ENCODE peak calls at places on chromosomes 13 and 19, in ten cellular contexts. A, D, G, K, C, U, Z, L, X and F are unnamed samples.

GRCh38 chr19:10763828-10764339 is 46.0 kb downstream of the DNM2 start:
- DNase-seq in L (no peak), D (no peak), U (peak), Z (no peak), C (no peak), A (no peak), X (no peak), G (no peak), K (no peak), F (no peak)

GRCh38 chr19:42468273-42468796 is 25.6 kb upstream of the CXCL17 start:
- DNase-seq in Z (no peak), C (peak), A (peak), L (no peak), U (no peak), X (peak), K (no peak), D (no peak), G (no peak), F (peak)

GRCh38 chr13:68272652-68273051 is 1042.5 kb upstream of the PCDH9 start:
- DNase-seq in A (no peak), C (no peak), D (no peak), X (no peak), K (no peak), G (no peak), Z (no peak), L (no peak), U (no peak), F (no peak)

GRCh38 chr13:45149964-45150363 is 29.7 kb downstream of the GTF2F2 start:
- DNase-seq in U (no peak), K (no peak), Z (no peak), X (no peak), G (no peak), A (no peak), D (no peak), L (no peak), C (no peak), F (no peak)

GRCh38 chr13:104592127-104592526 is 1525.9 kb upstream of the SLC10A2 start:
- DNase-seq in K (no peak), U (no peak), X (peak), Z (no peak), D (no peak), C (peak), A (no peak), G (no peak), L (no peak), F (peak)

GRCh38 chr13:70987043-70987442 is 878.8 kb upstream of the KLHL1 start:
- DNase-seq in D (no peak), K (no peak), C (no peak), A (no peak), Z (no peak), U (peak), L (no peak), X (no peak), G (no peak), F (no peak)

GRCh38 chr13:114264886-114265611 is 16.4 kb upstream of the UPF3A start:
- DNase-seq in X (peak), L (no peak), G (no peak), C (no peak), K (no peak), Z (no peak), D (no peak), U (no peak), A (no peak), F (peak)

GRCh38 chr19:14114854-14115253 is 2.7 kb downstream of the PRKACA start:
- DNase-seq in Z (peak), C (no peak), K (peak), X (no peak), D (no peak), G (peak), U (peak), L (no peak), A (peak), F (no peak)

GRCh38 chr19:3615524-3616135 is 9.0 kb upstream of the TBXA2R start:
- DNase-seq in X (no peak), D (no peak), Z (no peak), U (no peak), A (no peak), C (no peak), L (no peak), G (no peak), K (no peak), F (no peak)

GRCh38 chr13:56317839-56318238 is 822.9 kb upstream of the PRR20A start:
- DNase-seq in U (no peak), A (no peak), C (no peak), D (no peak), L (no peak), G (no peak), X (no peak), K (no peak), Z (peak), F (no peak)

GRCh38 chr13:113475280-113475679 is 15.2 kb downstream of the DCUN1D2 start:
- DNase-seq in G (no peak), L (no peak), U (no peak), X (no peak), D (no peak), K (no peak), Z (no peak), C (no peak), A (no peak), F (no peak)

GRCh38 chr13:31236211-31236786 is 36.5 kb downstream of the B3GLCT start:
- DNase-seq in X (peak), Z (peak), D (no peak), C (no peak), A (no peak), G (no peak), U (no peak), K (peak), L (no peak), F (peak)

GRCh38 chr19:37932985-37933953 is 26.3 kb downstream of the SIPA1L3 start:
- DNase-seq in G (no peak), A (peak), K (peak), Z (peak), D (no peak), C (no peak), U (no peak), L (no peak), X (peak), F (peak)

GRCh38 chr19:37933965-37934364 is 27.0 kb downstream of the SIPA1L3 start:
- DNase-seq in D (no peak), Z (no peak), C (no peak), U (no peak), G (no peak), L (no peak), X (peak), A (no peak), K (no peak), F (peak)

GRCh38 chr19:37930416-37930815 is 23.4 kb downstream of the SIPA1L3 start:
- DNase-seq in U (peak), K (no peak), X (peak), Z (no peak), A (no peak), L (no peak), C (no peak), G (peak), D (no peak), F (no peak)

GRCh38 chr19:37929512-37929911 is 22.5 kb downstream of the SIPA1L3 start:
- DNase-seq in L (no peak), X (no peak), K (no peak), Z (no peak), C (no peak), U (no peak), G (no peak), D (no peak), A (no peak), F (no peak)

GRCh38 chr19:37931941-37932655 is 25.1 kb downstream of the SIPA1L3 start:
- DNase-seq in Z (no peak), C (no peak), K (peak), X (peak), A (peak), D (peak), U (peak), G (peak), L (peak), F (peak)
- TF ChIP-seq CTCF in Z (no peak), C (no peak), K (no peak), X (no peak), A (no peak), D (no peak), U (no peak), G (no peak), L (no peak), F (peak)

GRCh38 chr13:21689097-21689496 is 18.2 kb downstream of the FGF9 start:
- DNase-seq in U (no peak), A (no peak), C (no peak), K (no peak), Z (no peak), G (no peak), D (no peak), L (no peak), X (no peak), F (no peak)
- H3K4me3 ChIP-seq in U (no peak), A (no peak), C (no peak), K (no peak), Z (no peak), G (no peak), D (no peak), L (no peak), X (no peak), F (no peak)

DNA sequence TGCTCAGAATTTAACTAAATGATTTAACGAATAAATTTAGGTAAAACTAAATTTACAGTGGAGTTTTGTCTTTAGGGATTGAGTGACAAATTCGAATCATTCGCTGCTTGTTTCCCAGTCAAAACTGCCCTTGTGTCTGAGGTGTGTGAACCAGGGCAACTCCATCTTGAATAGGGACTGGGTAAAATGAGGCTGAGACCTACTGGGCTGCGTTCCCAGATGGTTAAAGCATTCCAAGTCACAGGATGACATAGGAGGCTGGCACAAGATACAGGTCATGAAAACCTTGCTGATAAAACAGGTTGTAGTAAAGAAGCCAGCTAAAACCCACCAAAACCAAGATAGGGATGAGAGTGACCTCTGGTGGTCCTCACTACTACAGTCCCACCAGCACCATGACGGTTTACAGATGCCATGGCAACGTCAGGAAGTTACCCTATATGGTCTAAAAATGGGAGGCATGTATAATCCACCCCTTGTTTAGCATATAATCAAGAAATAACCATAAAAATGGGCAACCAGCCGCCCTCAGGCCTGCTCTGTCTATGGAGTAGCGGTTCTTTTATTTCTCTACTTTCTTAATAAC is 10.2 kb upstream of the ANKRD10 start:
- DNase-seq in L (no peak), U (no peak), C (no peak), K (no peak), G (no peak), Z (no peak), D (no peak), X (no peak), A (no peak), F (peak)
- TF ChIP-seq CTCF in L (no peak), U (peak), C (peak), K (peak), G (no peak), Z (peak), D (no peak), X (peak), A (no peak), F (peak)

DNA sequence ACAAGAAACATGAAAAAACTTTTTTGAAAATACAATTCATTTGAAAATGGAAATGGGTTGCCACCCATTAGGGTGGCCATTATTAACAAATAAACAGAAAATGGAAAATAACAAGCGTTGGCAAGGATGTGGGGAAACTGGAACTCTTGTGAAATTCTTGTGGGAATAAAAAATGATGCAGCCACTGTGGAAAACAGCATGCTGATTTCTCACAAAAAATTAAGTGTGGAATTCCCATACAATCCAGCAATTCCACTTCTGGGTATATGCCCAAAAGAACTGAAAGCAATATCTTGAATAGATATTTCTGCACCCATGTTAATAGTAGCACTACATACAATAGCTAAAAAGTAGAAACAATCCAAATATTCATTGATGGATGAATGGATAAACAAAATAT is 165.2 kb downstream of the DCLK1 start:
- DNase-seq in X (peak), L (no peak), A (no peak), Z (no peak), D (no peak), K (no peak), U (no peak), C (no peak), G (no peak), F (no peak)
- H3K4me3 ChIP-seq in X (no peak), L (no peak), A (no peak), Z (no peak), D (no peak), K (no peak), U (no peak), C (no peak), G (no peak), F (no peak)

GRCh38 chr13:24746618-24747247 is 17.2 kb upstream of the RNF17 start:
- DNase-seq in Z (no peak), U (no peak), K (peak), D (no peak), C (no peak), X (peak), G (no peak), A (no peak), L (no peak), F (peak)
- TF ChIP-seq CTCF in Z (no peak), U (no peak), K (peak), D (no peak), C (peak), X (no peak), G (no peak), A (no peak), L (no peak), F (no peak)

DNA sequence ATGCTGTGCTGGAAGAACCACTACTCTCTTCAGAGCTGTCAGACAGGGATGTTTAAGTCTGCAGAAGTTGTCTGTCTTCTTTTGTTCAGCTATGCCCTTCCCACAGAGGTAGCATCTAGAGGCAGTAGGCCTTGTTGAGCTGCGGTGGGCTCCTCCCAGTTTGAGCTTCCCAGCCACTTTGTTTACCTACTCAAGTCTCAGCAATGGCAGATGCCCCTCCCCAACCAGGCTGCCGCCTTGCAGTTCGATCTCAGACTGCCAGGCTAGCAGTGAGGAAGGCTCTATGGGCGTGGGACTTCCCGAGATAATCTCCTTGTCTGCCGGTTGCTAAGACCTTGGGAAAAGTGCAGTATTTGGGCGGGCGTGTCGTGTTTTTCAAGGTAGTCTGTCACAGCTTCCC is 42.1 kb upstream of the UQCRFS1 start:
- DNase-seq in A (no peak), G (no peak), L (no peak), U (no peak), C (no peak), K (no peak), X (no peak), Z (no peak), D (no peak), F (no peak)
- H3K4me3 ChIP-seq in A (no peak), G (no peak), L (no peak), U (no peak), C (no peak), K (no peak), X (no peak), Z (no peak), D (no peak), F (no peak)

GRCh38 chr13:26183416-26183815 is 38.7 kb downstream of the RNF6 start:
- DNase-seq in C (no peak), Z (no peak), L (no peak), G (no peak), K (no peak), A (no peak), D (no peak), X (no peak), U (no peak), F (no peak)

GRCh38 chr13:26184791-26185250 is 37.3 kb downstream of the RNF6 start:
- DNase-seq in K (peak), G (peak), Z (peak), X (peak), U (no peak), C (no peak), D (no peak), L (peak), A (peak), F (peak)

GRCh38 chr13:26185720-26186119 is 36.4 kb downstream of the RNF6 start:
- DNase-seq in L (no peak), A (no peak), X (no peak), G (no peak), U (no peak), Z (no peak), C (no peak), K (no peak), D (no peak), F (no peak)

GRCh38 chr13:26186995-26187394 is 35.1 kb downstream of the RNF6 start:
- DNase-seq in X (no peak), Z (no peak), A (no peak), L (no peak), C (no peak), U (no peak), K (peak), D (no peak), G (no peak), F (no peak)

GRCh38 chr13:26186141-26186870 is 35.8 kb downstream of the RNF6 start:
- DNase-seq in U (peak), D (peak), L (peak), Z (peak), K (peak), C (peak), A (peak), X (peak), G (peak), F (peak)
- TF ChIP-seq CTCF in U (peak), D (peak), L (no peak), Z (peak), K (peak), C (peak), A (peak), X (peak), G (peak), F (peak)

DNA sequence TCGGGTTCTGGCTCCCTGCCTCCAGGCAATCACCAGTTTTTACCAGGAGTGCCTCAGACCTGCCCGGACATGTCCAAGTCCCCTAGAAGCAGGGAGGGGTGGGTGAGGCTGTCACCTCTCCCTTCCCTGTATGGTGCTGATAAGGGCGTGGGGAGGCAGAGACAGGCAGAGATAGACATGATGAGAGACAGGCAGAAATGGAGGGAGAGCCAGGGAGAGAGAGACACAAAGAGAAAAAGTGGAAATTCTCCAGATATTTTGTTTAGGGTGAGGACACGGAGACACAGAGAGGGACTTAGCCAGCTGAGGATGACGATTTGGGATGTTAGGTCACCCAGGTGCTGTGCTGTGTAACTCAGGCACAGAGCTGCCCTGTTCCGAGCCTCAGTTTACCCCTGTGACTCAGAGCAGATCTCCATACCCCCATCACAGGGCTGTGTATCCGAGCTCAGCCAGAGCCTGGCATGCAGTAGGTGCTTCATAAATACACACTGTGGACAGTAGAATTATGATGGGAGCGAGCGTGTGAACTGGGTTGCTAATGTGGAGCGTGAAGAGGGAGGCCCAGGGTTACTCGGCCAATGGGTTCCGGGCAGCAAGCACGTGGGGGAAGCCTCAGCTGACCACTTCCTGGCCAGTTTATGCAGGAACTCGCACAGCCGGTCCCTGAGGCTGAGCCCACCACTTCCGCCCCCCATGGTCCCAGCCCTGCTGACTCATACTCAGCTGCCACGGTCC is 11.9 kb upstream of the GDF15 start:
- DNase-seq in A (peak), K (peak), G (peak), X (peak), C (peak), U (peak), Z (peak), L (peak), D (peak), F (peak)
- H3K4me3 ChIP-seq in A (no peak), K (peak), G (no peak), X (no peak), C (no peak), U (no peak), Z (no peak), L (no peak), D (peak), F (no peak)

GRCh38 chr19:18160792-18161690 is 8.1 kb downstream of the PIK3R2 start:
- DNase-seq in D (no peak), A (peak), C (no peak), Z (peak), K (peak), X (peak), L (no peak), U (peak), G (peak), F (peak)
- TF ChIP-seq CTCF in D (no peak), A (no peak), C (peak), Z (peak), K (peak), X (peak), L (no peak), U (peak), G (peak), F (peak)

DNA sequence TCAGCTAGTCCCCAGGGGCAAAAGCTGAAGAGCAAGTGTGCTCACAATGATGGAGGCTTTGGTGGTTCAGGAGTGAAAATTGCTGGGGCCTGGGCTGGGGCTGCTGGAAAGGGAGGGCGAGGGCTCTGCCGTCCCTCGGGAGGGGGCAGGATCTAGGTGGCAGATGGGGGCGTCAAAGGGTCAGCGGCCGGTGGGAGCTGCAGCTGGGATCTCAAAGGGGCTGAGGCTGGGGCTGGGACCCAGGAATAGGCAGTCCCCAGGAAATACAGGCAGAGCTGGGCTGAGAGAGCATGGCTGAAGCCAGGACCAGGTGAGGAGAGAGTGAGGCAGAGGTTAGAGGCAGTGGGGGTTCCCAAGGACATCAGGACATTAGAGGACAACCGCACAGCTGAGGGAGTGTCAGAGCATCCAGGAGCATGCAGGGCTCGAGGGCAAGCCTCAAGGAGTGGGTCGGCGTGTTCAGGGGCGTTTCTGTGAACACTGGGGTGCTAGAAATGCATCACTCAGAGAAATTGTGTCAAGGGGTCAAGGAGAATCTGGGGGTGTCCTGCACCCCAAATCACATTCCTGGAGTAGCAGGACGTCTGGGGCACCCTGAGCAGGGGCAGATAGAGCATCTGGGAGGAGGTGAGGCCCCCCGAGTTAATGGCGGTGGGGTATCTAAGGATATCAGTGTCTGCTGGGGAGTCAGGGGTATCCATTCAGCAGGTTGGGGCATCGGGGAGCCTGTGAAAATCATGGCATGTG is 1.2 kb upstream of the SYNE4 start:
- DNase-seq in K (no peak), D (no peak), U (no peak), L (no peak), X (no peak), Z (no peak), G (no peak), C (no peak), A (no peak), F (no peak)
- H3K4me3 ChIP-seq in K (peak), D (peak), U (peak), L (no peak), X (peak), Z (peak), G (no peak), C (peak), A (peak), F (peak)